ENCODE peak calls at places on chromosomes 5 and 9, in ten cellular contexts. Z is effector memory CD8-positive, alpha-beta T cell; M is right cardiac atrium; B is glutamatergic neuron; H is LoVo; K is COR-L47; F is NAMALWA; U is mucosa of descending colon; P is NCI-H69; G is neural progenitor cell. C is an unnamed sample.

GRCh38 chr5:89421035-89421434 is 538.1 kb upstream of the MEF2C start:
- DNase-seq in K (no peak), M (no peak), Z (no peak), B (no peak), G (no peak), P (no peak), U (no peak), H (peak), F (no peak), C (no peak)

GRCh38 chr9:122364117-122364782 is 6.6 kb upstream of the PTGS1 start:
- DNase-seq in P (no peak), Z (no peak), K (no peak), G (no peak), H (no peak), B (no peak), U (no peak), F (no peak), M (no peak), C (no peak)

GRCh38 chr5:123359866-123360569 is 63.2 kb downstream of the CEP120 start:
- DNase-seq in B (no peak), Z (no peak), H (no peak), M (peak), G (no peak), F (no peak), P (no peak), U (no peak), K (no peak), C (no peak)

GRCh38 chr5:86866036-86866435 is 248.3 kb downstream of the COX7C start:
- DNase-seq in Z (no peak), F (no peak), B (no peak), M (peak), K (no peak), P (peak), G (no peak), H (no peak), U (no peak), C (no peak)

GRCh38 chr5:15209053-15209762 is 290.8 kb upstream of the FBXL7 start:
- DNase-seq in U (no peak), H (no peak), F (no peak), Z (no peak), K (no peak), B (no peak), P (no peak), M (no peak), G (no peak), C (no peak)

GRCh38 chr5:89595065-89595464 is 712.1 kb upstream of the MEF2C start:
- DNase-seq in P (no peak), H (no peak), G (no peak), F (no peak), Z (no peak), K (no peak), M (no peak), B (no peak), U (no peak), C (no peak)

GRCh38 chr5:111153483-111153882 is 61.3 kb downstream of the WDR36 start:
- DNase-seq in U (no peak), K (no peak), B (no peak), F (no peak), M (no peak), H (no peak), G (no peak), P (peak), Z (no peak), C (no peak)

GRCh38 chr9:111438576-111439235 is 45.5 kb downstream of the ECPAS start:
- DNase-seq in F (no peak), U (no peak), G (no peak), Z (no peak), M (no peak), P (peak), K (no peak), H (no peak), B (no peak), C (no peak)

GRCh38 chr5:179409806-179410205 is 64.5 kb upstream of the ADAMTS2 start:
- DNase-seq in H (no peak), M (no peak), B (no peak), Z (no peak), K (no peak), U (no peak), P (no peak), G (no peak), F (no peak), C (no peak)

GRCh38 chr5:142482207-142482606 is 157.4 kb upstream of the SPRY4 start:
- DNase-seq in F (no peak), H (no peak), P (no peak), G (no peak), U (no peak), K (no peak), B (no peak), M (no peak), Z (no peak), C (no peak)

GRCh38 chr9:131411719-131412681 is 18.1 kb downstream of the PRRC2B start:
- DNase-seq in Z (no peak), K (no peak), B (no peak), U (no peak), H (no peak), P (peak), F (no peak), M (no peak), G (no peak), C (no peak)

GRCh38 chr5:14671414-14671813 is 6.9 kb downstream of the OTULIN start:
- DNase-seq in P (peak), Z (no peak), B (no peak), G (no peak), U (no peak), K (no peak), F (peak), H (no peak), M (no peak), C (no peak)

GRCh38 chr9:130199605-130200004 is 27.4 kb downstream of the NCS1 start:
- DNase-seq in P (no peak), Z (no peak), F (no peak), G (no peak), H (no peak), M (peak), B (no peak), U (no peak), K (no peak), C (no peak)

GRCh38 chr5:57207681-57208080 is 33.8 kb downstream of the GPBP1 start:
- DNase-seq in F (no peak), U (no peak), H (no peak), K (no peak), B (no peak), G (no peak), Z (no peak), P (no peak), M (peak), C (no peak)

GRCh38 chr5:103532116-103532734 is 30.4 kb downstream of the NUDT12 start:
- DNase-seq in U (no peak), K (no peak), H (no peak), Z (no peak), B (no peak), M (no peak), F (no peak), G (no peak), P (no peak), C (no peak)

GRCh38 chr5:170070556-170071412 is 34.9 kb upstream of the FOXI1 start:
- DNase-seq in P (peak), M (peak), H (peak), F (peak), Z (no peak), G (peak), U (no peak), K (no peak), B (peak), C (peak)

GRCh38 chr5:55451976-55452375 is 82.8 kb downstream of the PLPP1 start:
- DNase-seq in K (no peak), G (no peak), U (no peak), B (no peak), M (no peak), P (no peak), H (no peak), F (no peak), Z (no peak), C (no peak)

C was measured in neuronal stem cell.